ENCODE peak calls at places on chromosomes 4 and X, in nine cellular contexts. One of them, this sample, is unnamed.

GRCh38 chr4:38387348-38387747 is 276.7 kb upstream of the KLF3 start:
- DNase-seq in Peyer's patch: no peak
- DNase-seq in GM23338: no peak
- DNase-seq in endothelial cell: no peak
- DNase-seq in CD4-positive, alpha-beta T cell: no peak
- DNase-seq in AG04450: no peak
- DNase-seq in ovary: peak
- DNase-seq in heart right ventricle: peak
- DNase-seq in cardiac muscle cell: peak
- DNase-seq in this sample: peak

GRCh38 chr4:168877779-168878491 is 132.1 kb downstream of the CBR4 start:
- DNase-seq in ovary: no peak
- DNase-seq in cardiac muscle cell: no peak
- DNase-seq in endothelial cell: peak
- DNase-seq in heart right ventricle: peak
- DNase-seq in GM23338: peak
- DNase-seq in CD4-positive, alpha-beta T cell: no peak
- DNase-seq in Peyer's patch: peak
- DNase-seq in AG04450: no peak
- DNase-seq in this sample: no peak

GRCh38 chr4:159267940-159268327 is 165.1 kb downstream of the RAPGEF2 start:
- DNase-seq in AG04450: no peak
- DNase-seq in endothelial cell: no peak
- DNase-seq in CD4-positive, alpha-beta T cell: no peak
- DNase-seq in heart right ventricle: no peak
- DNase-seq in Peyer's patch: no peak
- DNase-seq in cardiac muscle cell: no peak
- DNase-seq in ovary: no peak
- DNase-seq in GM23338: no peak
- DNase-seq in this sample: no peak

GRCh38 chr4:108168672-108169562 is at the start of gene LEF1:
- DNase-seq in Peyer's patch: peak
- DNase-seq in endothelial cell: peak
- DNase-seq in heart right ventricle: peak
- DNase-seq in ovary: no peak
- DNase-seq in CD4-positive, alpha-beta T cell: peak
- DNase-seq in GM23338: peak
- DNase-seq in cardiac muscle cell: peak
- DNase-seq in AG04450: no peak
- DNase-seq in this sample: peak

GRCh38 chrX:68440940-68441339 is 7.6 kb upstream of the OPHN1 start:
- DNase-seq in AG04450: no peak
- DNase-seq in endothelial cell: no peak
- DNase-seq in GM23338: no peak
- DNase-seq in ovary: peak
- DNase-seq in heart right ventricle: peak
- DNase-seq in CD4-positive, alpha-beta T cell: no peak
- DNase-seq in Peyer's patch: no peak
- DNase-seq in cardiac muscle cell: peak
- DNase-seq in this sample: peak

GRCh38 chr4:181006509-181007290 is 1236.5 kb upstream of the TENM3 start:
- DNase-seq in endothelial cell: no peak
- DNase-seq in CD4-positive, alpha-beta T cell: no peak
- DNase-seq in ovary: no peak
- DNase-seq in heart right ventricle: no peak
- DNase-seq in Peyer's patch: no peak
- DNase-seq in AG04450: no peak
- DNase-seq in cardiac muscle cell: no peak
- DNase-seq in GM23338: peak
- DNase-seq in this sample: no peak

GRCh38 chr4:132866616-132867015 is 282.5 kb upstream of the PCDH10 start:
- DNase-seq in heart right ventricle: no peak
- DNase-seq in endothelial cell: no peak
- DNase-seq in CD4-positive, alpha-beta T cell: no peak
- DNase-seq in ovary: no peak
- DNase-seq in Peyer's patch: no peak
- DNase-seq in GM23338: no peak
- DNase-seq in cardiac muscle cell: no peak
- DNase-seq in AG04450: no peak
- DNase-seq in this sample: no peak

GRCh38 chrX:116317409-116317808 is 119.0 kb upstream of the SLC6A14 start:
- DNase-seq in heart right ventricle: peak
- DNase-seq in cardiac muscle cell: peak
- DNase-seq in endothelial cell: no peak
- DNase-seq in AG04450: no peak
- DNase-seq in CD4-positive, alpha-beta T cell: no peak
- DNase-seq in GM23338: peak
- DNase-seq in ovary: no peak
- DNase-seq in Peyer's patch: no peak
- DNase-seq in this sample: peak

GRCh38 chr4:38188631-38189101 is 228.5 kb downstream of the PTTG2 start:
- DNase-seq in AG04450: no peak
- DNase-seq in cardiac muscle cell: no peak
- DNase-seq in Peyer's patch: peak
- DNase-seq in ovary: no peak
- DNase-seq in heart right ventricle: no peak
- DNase-seq in endothelial cell: no peak
- DNase-seq in CD4-positive, alpha-beta T cell: no peak
- DNase-seq in GM23338: no peak
- DNase-seq in this sample: peak

GRCh38 chr4:100366213-100366612 is 151.6 kb downstream of the EMCN start:
- DNase-seq in Peyer's patch: no peak
- DNase-seq in endothelial cell: no peak
- DNase-seq in ovary: no peak
- DNase-seq in AG04450: no peak
- DNase-seq in CD4-positive, alpha-beta T cell: no peak
- DNase-seq in GM23338: peak
- DNase-seq in heart right ventricle: no peak
- DNase-seq in cardiac muscle cell: no peak
- DNase-seq in this sample: no peak

GRCh38 chr4:74536557-74536956 is 91.6 kb downstream of the AREG start:
- DNase-seq in AG04450: no peak
- DNase-seq in ovary: no peak
- DNase-seq in endothelial cell: no peak
- DNase-seq in GM23338: no peak
- DNase-seq in Peyer's patch: no peak
- DNase-seq in CD4-positive, alpha-beta T cell: no peak
- DNase-seq in heart right ventricle: no peak
- DNase-seq in cardiac muscle cell: no peak
- DNase-seq in this sample: peak
- TF ChIP-seq CTCF in AG04450: peak
- TF ChIP-seq CTCF in ovary: no peak
- TF ChIP-seq CTCF in endothelial cell: peak
- TF ChIP-seq CTCF in GM23338: peak
- TF ChIP-seq CTCF in Peyer's patch: no peak
- TF ChIP-seq CTCF in CD4-positive, alpha-beta T cell: no peak
- TF ChIP-seq CTCF in heart right ventricle: peak
- TF ChIP-seq CTCF in cardiac muscle cell: peak
- TF ChIP-seq CTCF in this sample: peak

DNA sequence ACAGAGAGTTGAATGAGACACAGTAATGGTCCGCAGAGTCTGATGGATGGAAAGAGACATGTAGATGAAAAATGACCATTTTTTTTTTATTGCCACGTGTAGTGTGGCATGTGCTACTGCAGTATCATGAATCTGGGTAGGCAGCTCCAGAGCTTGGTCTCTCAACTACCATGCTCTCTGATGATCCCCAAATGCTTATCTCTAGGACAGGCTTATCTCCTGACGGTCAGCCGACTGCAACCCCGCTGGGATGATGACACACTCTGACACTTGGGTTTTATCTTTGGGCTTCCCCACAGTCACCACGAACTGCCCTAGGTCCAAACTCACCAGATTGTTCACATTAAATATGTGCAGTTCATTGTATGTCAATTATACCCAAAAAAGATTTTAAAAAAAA is 239.7 kb downstream of the QDPR start:
- DNase-seq in CD4-positive, alpha-beta T cell: no peak
- DNase-seq in heart right ventricle: no peak
- DNase-seq in cardiac muscle cell: no peak
- DNase-seq in ovary: no peak
- DNase-seq in AG04450: no peak
- DNase-seq in Peyer's patch: no peak
- DNase-seq in endothelial cell: no peak
- DNase-seq in GM23338: no peak
- DNase-seq in this sample: no peak
- TF ChIP-seq CTCF in CD4-positive, alpha-beta T cell: no peak
- TF ChIP-seq CTCF in heart right ventricle: no peak
- TF ChIP-seq CTCF in cardiac muscle cell: no peak
- TF ChIP-seq CTCF in ovary: no peak
- TF ChIP-seq CTCF in AG04450: no peak
- TF ChIP-seq CTCF in Peyer's patch: no peak
- TF ChIP-seq CTCF in endothelial cell: no peak
- TF ChIP-seq CTCF in GM23338: no peak
- TF ChIP-seq CTCF in this sample: no peak

GRCh38 chr4:40628888-40629287 is 776 bp downstream of the RBM47 start:
- DNase-seq in cardiac muscle cell: no peak
- DNase-seq in ovary: no peak
- DNase-seq in Peyer's patch: no peak
- DNase-seq in AG04450: no peak
- DNase-seq in CD4-positive, alpha-beta T cell: no peak
- DNase-seq in heart right ventricle: no peak
- DNase-seq in endothelial cell: no peak
- DNase-seq in GM23338: peak
- DNase-seq in this sample: peak

GRCh38 chr4:40629401-40630334 is at the start of gene RBM47:
- DNase-seq in endothelial cell: peak
- DNase-seq in CD4-positive, alpha-beta T cell: peak
- DNase-seq in ovary: peak
- DNase-seq in Peyer's patch: peak
- DNase-seq in heart right ventricle: peak
- DNase-seq in AG04450: no peak
- DNase-seq in GM23338: peak
- DNase-seq in cardiac muscle cell: peak
- DNase-seq in this sample: peak

GRCh38 chr4:40630335-40631021 is 814 bp upstream of the RBM47 start:
- DNase-seq in heart right ventricle: peak
- DNase-seq in GM23338: peak
- DNase-seq in AG04450: no peak
- DNase-seq in cardiac muscle cell: peak
- DNase-seq in ovary: peak
- DNase-seq in endothelial cell: peak
- DNase-seq in Peyer's patch: peak
- DNase-seq in CD4-positive, alpha-beta T cell: no peak
- DNase-seq in this sample: no peak

GRCh38 chr4:40626183-40626990 is 3.3 kb downstream of the RBM47 start:
- DNase-seq in GM23338: peak
- DNase-seq in CD4-positive, alpha-beta T cell: no peak
- DNase-seq in ovary: peak
- DNase-seq in heart right ventricle: no peak
- DNase-seq in Peyer's patch: no peak
- DNase-seq in AG04450: no peak
- DNase-seq in endothelial cell: no peak
- DNase-seq in cardiac muscle cell: no peak
- DNase-seq in this sample: peak

GRCh38 chr4:40627540-40627939 is 2.1 kb downstream of the RBM47 start:
- DNase-seq in CD4-positive, alpha-beta T cell: no peak
- DNase-seq in AG04450: no peak
- DNase-seq in heart right ventricle: no peak
- DNase-seq in Peyer's patch: no peak
- DNase-seq in endothelial cell: no peak
- DNase-seq in cardiac muscle cell: no peak
- DNase-seq in GM23338: no peak
- DNase-seq in ovary: no peak
- DNase-seq in this sample: peak
- TF ChIP-seq CTCF in CD4-positive, alpha-beta T cell: no peak
- TF ChIP-seq CTCF in AG04450: no peak
- TF ChIP-seq CTCF in heart right ventricle: no peak
- TF ChIP-seq CTCF in Peyer's patch: no peak
- TF ChIP-seq CTCF in endothelial cell: no peak
- TF ChIP-seq CTCF in cardiac muscle cell: no peak
- TF ChIP-seq CTCF in GM23338: no peak
- TF ChIP-seq CTCF in ovary: no peak
- TF ChIP-seq CTCF in this sample: no peak

GRCh38 chr4:7190278-7190594 is 2.1 kb upstream of the SORCS2 start:
- DNase-seq in heart right ventricle: no peak
- DNase-seq in endothelial cell: no peak
- DNase-seq in Peyer's patch: no peak
- DNase-seq in AG04450: no peak
- DNase-seq in GM23338: no peak
- DNase-seq in cardiac muscle cell: no peak
- DNase-seq in ovary: no peak
- DNase-seq in CD4-positive, alpha-beta T cell: no peak
- DNase-seq in this sample: no peak

GRCh38 chr4:7190668-7191545 is 1.4 kb upstream of the SORCS2 start:
- DNase-seq in endothelial cell: no peak
- DNase-seq in AG04450: no peak
- DNase-seq in CD4-positive, alpha-beta T cell: no peak
- DNase-seq in ovary: peak
- DNase-seq in heart right ventricle: no peak
- DNase-seq in Peyer's patch: no peak
- DNase-seq in cardiac muscle cell: no peak
- DNase-seq in GM23338: no peak
- DNase-seq in this sample: no peak

GRCh38 chr4:7187691-7188090 is 4.6 kb upstream of the SORCS2 start:
- DNase-seq in CD4-positive, alpha-beta T cell: no peak
- DNase-seq in cardiac muscle cell: no peak
- DNase-seq in GM23338: no peak
- DNase-seq in heart right ventricle: no peak
- DNase-seq in endothelial cell: no peak
- DNase-seq in AG04450: no peak
- DNase-seq in Peyer's patch: no peak
- DNase-seq in ovary: no peak
- DNase-seq in this sample: no peak

GRCh38 chr4:7189066-7189465 is 3.3 kb upstream of the SORCS2 start:
- DNase-seq in endothelial cell: no peak
- DNase-seq in heart right ventricle: no peak
- DNase-seq in Peyer's patch: peak
- DNase-seq in cardiac muscle cell: no peak
- DNase-seq in ovary: no peak
- DNase-seq in CD4-positive, alpha-beta T cell: no peak
- DNase-seq in GM23338: no peak
- DNase-seq in AG04450: no peak
- DNase-seq in this sample: no peak

GRCh38 chr4:7189475-7190277 is 2.7 kb upstream of the SORCS2 start:
- DNase-seq in ovary: no peak
- DNase-seq in heart right ventricle: no peak
- DNase-seq in CD4-positive, alpha-beta T cell: no peak
- DNase-seq in endothelial cell: no peak
- DNase-seq in GM23338: no peak
- DNase-seq in Peyer's patch: peak
- DNase-seq in AG04450: no peak
- DNase-seq in cardiac muscle cell: no peak
- DNase-seq in this sample: no peak
- TF ChIP-seq CTCF in ovary: no peak
- TF ChIP-seq CTCF in heart right ventricle: no peak
- TF ChIP-seq CTCF in CD4-positive, alpha-beta T cell: no peak
- TF ChIP-seq CTCF in endothelial cell: no peak
- TF ChIP-seq CTCF in GM23338: peak
- TF ChIP-seq CTCF in Peyer's patch: peak
- TF ChIP-seq CTCF in AG04450: no peak
- TF ChIP-seq CTCF in cardiac muscle cell: no peak
- TF ChIP-seq CTCF in this sample: no peak